ENCODE peak calls at places on chromosomes 7 and 10, in six cellular contexts. J is AG08395; R is stimulated activated CD8-positive, alpha-beta memory T cell treated with anti-CD3 and anti-CD28 coated beads, Interleukin-12 subunit alpha, Interleukin-12 subunit beta, amount 100 ng/mL, for 4 hours; O is B cell; Y is SHP77; P is GM06990. N is an unnamed sample.

GRCh38 chr7:137920637-137921473 is 74.1 kb upstream of the DGKI start:
- DNase-seq in Y (no peak), P (no peak), R (no peak), O (no peak), J (peak; percentile 26), N (no peak)

GRCh38 chr7:26348987-26349809 is 57.5 kb downstream of the SNX10 start:
- DNase-seq in R (no peak), J (no peak), Y (no peak), O (no peak), P (no peak), N (peak; percentile 94)

GRCh38 chr7:127717502-127718125 is 65.6 kb downstream of the SND1 start:
- DNase-seq in J (peak; percentile 10), P (no peak), O (no peak), Y (no peak), R (no peak), N (no peak)

GRCh38 chr10:56605043-56605442 is 244.0 kb upstream of the ZWINT start:
- DNase-seq in R (no peak), O (no peak), J (no peak), P (no peak), Y (peak; percentile 15), N (peak; percentile 21)

GRCh38 chr7:55309040-55309991 is 55.8 kb upstream of the LANCL2 start:
- DNase-seq in J (no peak), O (no peak), Y (no peak), R (peak; percentile 39), P (peak; percentile 83), N (no peak)

GRCh38 chr7:26608402-26608801 is 256.0 kb downstream of the SKAP2 start:
- DNase-seq in J (no peak), O (no peak), Y (no peak), R (no peak), P (no peak), N (no peak)

GRCh38 chr10:77680065-77680464 is 42.5 kb upstream of the KCNMA1 start:
- DNase-seq in J (no peak), R (no peak), O (no peak), P (no peak), Y (no peak), N (no peak)

GRCh38 chr7:22676385-22676784 is 50.6 kb upstream of the IL6 start:
- DNase-seq in O (peak; percentile 28), J (no peak), P (no peak), Y (no peak), R (no peak), N (no peak)

GRCh38 chr10:77162697-77163096 is 474.9 kb downstream of the KCNMA1 start:
- DNase-seq in O (no peak), Y (no peak), P (no peak), R (no peak), J (no peak), N (no peak)

GRCh38 chr10:61052469-61053205 is 108.7 kb upstream of the RHOBTB1 start:
- DNase-seq in O (no peak), Y (no peak), J (no peak), P (no peak), R (no peak), N (no peak)